ENCODE peak calls at places on chromosomes 1 and 21, in eight cellular contexts. H is lung; V is colonic mucosa; A is cardiac fibroblast; P is HAP-1; I is Jurkat, Clone E6-1; C is fibroblast of the aortic adventitia; D is fibroblast of lung. W is an unnamed sample.

GRCh38 chr1:78071696-78072095 is 25.9 kb downstream of the GIPC2 start:
- DNase-seq in D (no peak), A (no peak), V (no peak), I (no peak), H (no peak), P (no peak), C (no peak), W (no peak)

GRCh38 chr1:176789571-176790090 is 326.7 kb downstream of the PAPPA2 start:
- DNase-seq in P (no peak), C (peak), H (no peak), D (peak), V (no peak), I (no peak), A (no peak), W (no peak)

GRCh38 chr1:32706491-32706890 is 3.9 kb upstream of the SYNC start:
- DNase-seq in I (no peak), A (no peak), H (no peak), C (peak), P (no peak), V (no peak), D (no peak), W (no peak)

GRCh38 chr1:81760487-81761097 is 40.1 kb upstream of the ADGRL2 start:
- DNase-seq in V (no peak), D (peak), C (peak), A (peak), I (no peak), H (no peak), P (no peak), W (no peak)

GRCh38 chr1:234721476-234722266 is 111.7 kb upstream of the IRF2BP2 start:
- DNase-seq in H (peak), A (peak), V (peak), I (no peak), D (peak), P (no peak), C (peak), W (peak)

GRCh38 chr1:17156108-17156507 is 36.9 kb upstream of the PADI2 start:
- DNase-seq in V (no peak), H (no peak), C (peak), D (peak), A (peak), I (peak), P (no peak), W (no peak)

GRCh38 chr1:152005360-152005912 is 11.8 kb upstream of the S100A10 start:
- DNase-seq in V (no peak), I (no peak), H (no peak), P (no peak), A (no peak), C (no peak), D (no peak), W (no peak)

GRCh38 chr1:244796719-244797406 is 38.6 kb upstream of the COX20 start:
- DNase-seq in C (peak), I (peak), P (peak), H (peak), D (peak), A (peak), V (peak), W (peak)

GRCh38 chr1:64136749-64137568 is 66.5 kb upstream of the UBE2U start:
- DNase-seq in P (peak), A (peak), C (peak), V (peak), I (peak), D (peak), H (peak), W (peak)

GRCh38 chr1:125065092-125065820 is 3880.5 kb downstream of the SRGAP2C start:
- DNase-seq in V (no peak), C (no peak), H (no peak), A (no peak), P (no peak), I (no peak), D (no peak), W (no peak)

GRCh38 chr1:24949331-24949881 is 19.3 kb upstream of the RUNX3 start:
- DNase-seq in V (no peak), A (peak), D (peak), H (no peak), C (peak), P (no peak), I (no peak), W (peak)

GRCh38 chr1:55056632-55056992 is 17.3 kb downstream of the PCSK9 start:
- DNase-seq in D (no peak), H (no peak), P (no peak), C (no peak), I (no peak), V (no peak), A (no peak), W (no peak)

GRCh38 chr1:245589827-245590421 is 435.1 kb downstream of the KIF26B start:
- DNase-seq in H (no peak), V (no peak), C (no peak), I (no peak), A (no peak), D (no peak), P (no peak), W (no peak)

GRCh38 chr1:205273551-205273982 is 45.8 kb downstream of the TMCC2 start:
- DNase-seq in H (peak), A (peak), C (peak), I (peak), D (peak), P (peak), V (peak), W (no peak)

GRCh38 chr1:39087109-39087834 is 61.1 kb downstream of the NDUFS5 start:
- DNase-seq in I (no peak), C (peak), V (no peak), H (no peak), A (peak), P (no peak), D (peak), W (peak)

GRCh38 chr1:100036718-100037664 is 67.2 kb downstream of the SLC35A3 start:
- DNase-seq in A (peak), H (no peak), C (peak), P (peak), D (peak), V (peak), I (no peak), W (peak)

GRCh38 chr1:246987083-246987690 is 20.7 kb downstream of the ZNF695 start:
- DNase-seq in H (no peak), A (peak), I (no peak), D (no peak), V (no peak), P (no peak), C (no peak), W (no peak)

GRCh38 chr1:60959701-60960100 is 122.7 kb upstream of the NFIA start:
- DNase-seq in D (no peak), V (no peak), H (no peak), A (no peak), I (no peak), P (no peak), C (no peak), W (no peak)

GRCh38 chr1:109199710-109200109 is 14.0 kb upstream of the SARS1 start:
- DNase-seq in I (no peak), A (no peak), V (no peak), D (no peak), C (no peak), P (no peak), H (no peak), W (no peak)

GRCh38 chr21:36747815-36748381 is 49.0 kb downstream of the SIM2 start:
- DNase-seq in P (peak), H (no peak), A (peak), I (no peak), C (no peak), V (peak), D (peak), W (no peak)

GRCh38 chr1:203584040-203584439 is 42.6 kb upstream of the ATP2B4 start:
- DNase-seq in D (peak), I (no peak), H (no peak), A (peak), C (peak), V (no peak), P (no peak), W (no peak)

GRCh38 chr21:27647401-27647800 is 680.5 kb upstream of the ADAMTS5 start:
- DNase-seq in A (peak), D (no peak), C (peak), P (no peak), H (no peak), I (no peak), V (no peak), W (no peak)

GRCh38 chr1:208237241-208237640 is 6.9 kb downstream of the PLXNA2 start:
- DNase-seq in P (no peak), C (no peak), I (no peak), V (no peak), H (no peak), D (no peak), A (peak), W (no peak)

GRCh38 chr1:224406216-224406615 is 28.4 kb downstream of the WDR26 start:
- DNase-seq in D (peak), C (peak), A (no peak), I (no peak), P (no peak), H (no peak), V (no peak), W (no peak)

GRCh38 chr1:213606252-213606820 is 381.4 kb upstream of the PROX1 start:
- DNase-seq in C (no peak), I (no peak), H (no peak), P (no peak), V (no peak), A (no peak), D (no peak), W (no peak)

GRCh38 chr21:41316200-41316599 is 401 bp upstream of the FAM3B start:
- DNase-seq in P (no peak), C (no peak), H (no peak), I (no peak), V (no peak), D (no peak), A (no peak), W (no peak)

GRCh38 chr21:33355355-33355754 is 30.6 kb downstream of the IFNAR1 start:
- DNase-seq in I (no peak), A (no peak), H (no peak), D (no peak), V (no peak), P (no peak), C (no peak), W (no peak)

GRCh38 chr1:23196627-23197328 is 20.5 kb downstream of the HTR1D start:
- DNase-seq in D (peak), H (peak), A (peak), P (no peak), C (peak), I (no peak), V (no peak), W (peak)

GRCh38 chr1:87436534-87436933 is 107.9 kb downstream of the LMO4 start:
- DNase-seq in H (no peak), V (no peak), D (no peak), P (no peak), A (no peak), C (no peak), I (no peak), W (no peak)

GRCh38 chr1:197638316-197638715 is 137.0 kb downstream of the DENND1B start:
- DNase-seq in A (no peak), P (no peak), C (no peak), I (no peak), V (no peak), H (no peak), D (no peak), W (no peak)

GRCh38 chr1:202952818-202953217 is 5.3 kb downstream of the ADIPOR1 start:
- DNase-seq in D (peak), V (peak), P (no peak), H (peak), I (no peak), C (peak), A (peak), W (no peak)

GRCh38 chr21:29072873-29073221 is 601 bp downstream of the CCT8 start:
- DNase-seq in I (no peak), V (no peak), C (peak), H (no peak), A (peak), D (peak), P (peak), W (no peak)

GRCh38 chr1:83065952-83066727 is 932.8 kb downstream of the TTLL7 start:
- DNase-seq in C (peak), A (no peak), I (no peak), V (no peak), D (no peak), H (no peak), P (no peak), W (no peak)

GRCh38 chr1:211036701-211037494 is 97.0 kb downstream of the KCNH1 start:
- DNase-seq in D (peak), V (no peak), H (no peak), A (peak), I (no peak), P (no peak), C (no peak), W (peak)

GRCh38 chr1:147599362-147600118 is 58.2 kb downstream of the BCL9 start:
- DNase-seq in P (peak), I (peak), C (peak), A (peak), H (peak), D (peak), V (peak), W (peak)

GRCh38 chr1:79323240-79324025 is 316.9 kb upstream of the ADGRL4 start:
- DNase-seq in V (no peak), P (no peak), C (peak), D (peak), I (no peak), H (no peak), A (peak), W (peak)

GRCh38 chr21:27648560-27648959 is 681.7 kb upstream of the ADAMTS5 start:
- DNase-seq in D (peak), H (no peak), I (no peak), V (no peak), A (peak), P (no peak), C (peak), W (peak)

GRCh38 chr1:228158690-228159665 is 6.6 kb upstream of the IBA57 start:
- DNase-seq in P (no peak), D (no peak), C (no peak), I (no peak), V (no peak), A (no peak), H (no peak), W (no peak)

GRCh38 chr1:11845641-11846335 is 1.8 kb downstream of the NPPA start:
- DNase-seq in A (peak), V (no peak), H (no peak), D (no peak), P (no peak), I (peak), C (peak), W (no peak)

GRCh38 chr1:11851171-11851570 is 3.6 kb upstream of the NPPA start:
- DNase-seq in P (no peak), D (no peak), I (peak), C (no peak), H (no peak), A (no peak), V (no peak), W (no peak)

GRCh38 chr1:11842154-11843041 is 5.2 kb downstream of the NPPA start:
- DNase-seq in A (no peak), V (peak), P (no peak), I (peak), D (no peak), H (no peak), C (peak), W (no peak)

GRCh38 chr1:11850121-11850520 is 2.5 kb upstream of the NPPA start:
- DNase-seq in C (no peak), D (no peak), H (no peak), A (no peak), I (no peak), V (no peak), P (no peak), W (no peak)

DNA sequence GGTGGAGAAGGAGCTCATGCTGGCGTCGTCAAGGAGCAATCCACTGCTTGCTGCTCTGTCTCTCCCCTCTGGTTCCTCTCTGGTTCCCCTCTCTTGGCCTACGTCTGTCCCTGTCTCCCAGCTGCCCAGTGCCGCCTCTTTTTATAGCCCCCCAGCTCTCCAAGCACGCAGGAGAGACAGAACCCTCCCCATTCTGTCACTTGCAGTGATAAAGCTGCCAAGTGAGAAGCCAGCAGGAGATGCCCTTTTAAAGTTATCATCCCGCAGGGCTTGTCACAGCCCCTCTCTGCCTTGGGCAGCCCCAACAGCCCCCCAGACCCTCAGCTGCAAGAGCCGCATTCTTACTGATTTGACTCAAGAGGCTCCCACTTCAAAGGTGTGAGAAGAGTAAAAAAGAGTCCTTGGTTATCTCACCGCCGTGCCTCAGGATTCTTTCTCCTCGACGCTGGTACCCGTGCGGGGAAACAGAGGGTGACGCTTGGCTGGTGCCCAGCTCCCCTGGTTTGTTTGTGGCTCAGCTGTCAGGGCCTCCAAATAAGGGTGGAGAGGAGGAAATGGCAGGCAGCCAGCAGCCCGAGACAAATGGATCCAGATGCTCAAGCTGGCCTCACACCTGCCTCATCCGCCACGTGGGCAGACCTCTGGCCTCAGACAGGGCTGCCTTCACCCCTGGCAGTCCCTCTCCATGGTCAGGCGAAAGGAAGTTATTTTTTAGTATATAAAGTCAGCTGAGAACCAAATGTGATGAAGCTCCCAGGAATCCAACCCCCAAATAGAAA is at the start of gene NPPA:
- DNase-seq in P (no peak), D (no peak), A (peak), V (no peak), I (no peak), C (no peak), H (no peak), W (peak)
- H3K4me3 ChIP-seq in P (no peak), D (no peak), A (no peak), V (no peak), I (no peak), C (no peak), H (no peak), W (no peak)

GRCh38 chr1:9593147-9593491 is 4.4 kb downstream of the TMEM201 start:
- DNase-seq in A (no peak), D (no peak), V (no peak), P (no peak), I (no peak), H (no peak), C (no peak), W (no peak)
- H3K4me3 ChIP-seq in A (no peak), D (no peak), V (no peak), P (no peak), I (no peak), H (no peak), C (no peak), W (no peak)

DNA sequence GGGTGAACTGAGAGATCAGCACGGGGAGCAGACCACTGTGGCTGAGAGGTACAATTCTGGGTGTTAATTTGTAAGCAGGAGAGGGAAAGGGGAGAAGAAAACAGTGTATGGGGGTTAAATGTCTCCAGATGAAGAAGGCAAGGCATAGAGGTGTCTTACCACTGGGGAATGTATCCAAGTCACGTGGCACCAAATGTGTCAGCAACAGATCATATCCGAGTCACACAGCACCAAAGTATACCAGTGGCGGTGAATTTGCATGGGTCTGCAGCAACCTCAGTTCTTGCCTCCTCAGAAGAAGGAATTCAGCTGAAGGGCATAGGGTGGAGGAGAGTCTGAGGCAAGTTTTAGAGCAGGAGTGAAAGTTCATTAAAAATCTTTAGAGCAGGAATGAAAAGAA is 21.2 kb upstream of the SYCP1 start:
- DNase-seq in D (peak), I (no peak), P (no peak), V (no peak), H (no peak), C (no peak), A (peak), W (peak)
- H3K4me3 ChIP-seq in D (no peak), I (no peak), P (no peak), V (no peak), H (no peak), C (no peak), A (no peak), W (no peak)

GRCh38 chr1:3649342-3650247 is at the start of gene WRAP73:
- DNase-seq in I (peak), D (peak), C (peak), P (peak), A (peak), H (peak), V (peak), W (peak)

GRCh38 chr1:3651939-3652537 is at the start of gene TP73:
- DNase-seq in P (peak), V (no peak), H (no peak), C (no peak), D (peak), I (no peak), A (no peak), W (no peak)

GRCh38 chr1:3651011-3651938 is 1.0 kb upstream of the TP73 start:
- DNase-seq in C (no peak), H (no peak), V (no peak), I (no peak), P (no peak), A (peak), D (no peak), W (no peak)

GRCh38 chr1:3652538-3653285 is 396 bp downstream of the TP73 start:
- DNase-seq in H (no peak), V (no peak), C (no peak), I (no peak), P (peak), D (no peak), A (no peak), W (no peak)

GRCh38 chr1:3650248-3651010 is 526 bp upstream of the WRAP73 start:
- DNase-seq in A (no peak), V (no peak), H (no peak), D (no peak), C (no peak), I (no peak), P (no peak), W (no peak)
- H3K4me3 ChIP-seq in A (no peak), V (no peak), H (no peak), D (no peak), C (no peak), I (peak), P (peak), W (peak)

GRCh38 chr1:68231627-68232303 is 558 bp downstream of the WLS start:
- DNase-seq in A (peak), V (peak), H (peak), C (peak), P (peak), I (no peak), D (peak), W (peak)
- H3K4me3 ChIP-seq in A (peak), V (peak), H (peak), C (peak), P (peak), I (no peak), D (peak), W (peak)

DNA sequence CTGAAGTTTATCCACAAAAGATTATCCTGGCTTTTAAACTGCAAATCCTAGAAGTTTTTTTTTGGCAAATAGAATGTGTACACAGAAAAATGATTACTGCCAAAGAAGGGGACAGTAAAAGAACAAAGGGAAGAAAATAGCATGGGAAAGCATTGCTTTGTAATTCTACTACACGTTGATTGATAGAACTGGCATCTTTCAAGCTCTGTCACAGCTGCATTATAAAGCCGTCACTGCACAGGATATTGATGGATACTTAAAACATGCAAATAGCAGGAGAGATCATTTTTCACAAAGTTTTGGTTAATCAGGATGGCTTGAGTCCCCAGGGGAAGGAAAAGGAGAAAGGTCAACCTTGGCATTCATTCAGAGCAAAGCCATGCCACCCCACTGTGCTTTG is 183.7 kb upstream of the RRP15 start:
- DNase-seq in A (no peak), P (peak), I (no peak), D (no peak), V (no peak), C (no peak), H (no peak), W (no peak)
- H3K4me3 ChIP-seq in A (no peak), P (no peak), I (no peak), D (no peak), V (no peak), C (no peak), H (no peak), W (no peak)

DNA sequence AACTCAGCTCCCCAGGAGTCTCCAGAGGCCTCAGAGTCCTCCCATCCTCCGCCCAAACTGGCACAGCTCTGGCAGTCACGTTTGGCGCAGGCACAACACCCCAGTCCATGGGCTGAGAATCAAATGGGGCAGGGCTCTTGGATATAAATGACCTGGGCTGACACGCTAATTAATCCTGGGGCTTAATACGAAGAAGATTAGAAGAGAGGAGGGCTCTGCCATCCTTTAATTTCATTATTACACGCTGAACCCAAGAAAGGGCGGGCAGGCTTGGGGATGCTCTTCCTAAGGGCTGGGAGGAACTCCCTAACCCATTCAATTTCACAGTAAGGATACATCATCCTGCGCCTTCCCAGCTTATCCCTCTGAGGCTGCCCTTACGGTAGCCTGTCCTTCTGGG is 2.4 kb downstream of the GRIK3 start:
- DNase-seq in I (no peak), H (no peak), A (no peak), P (no peak), V (no peak), C (no peak), D (no peak), W (no peak)
- H3K4me3 ChIP-seq in I (no peak), H (no peak), A (no peak), P (no peak), V (no peak), C (no peak), D (no peak), W (no peak)

W was measured in skeletal muscle cell.